ENCODE peak calls at places on chromosomes 13 and 19, in seven cellular contexts. U is esophagus squamous epithelium, R is hepatocyte, L is psoas muscle, M is left ventricle myocardium inferior, Y is heart left ventricle, F is SJCRH30. X is an unnamed sample. For H3K4me1, the result is how much of the 10 kb centered on the place peaks cover.

GRCh38 chr19:42421101-42421500 is 6.1 kb downstream of the LIPE start:
- DNase-seq in M (no peak), Y (no peak), R (no peak), L (no peak), U (no peak), F (no peak), X (no peak)

GRCh38 chr13:113170503-113170902 is 12.1 kb downstream of the PROZ start:
- DNase-seq in F (no peak), R (no peak), U (no peak), L (no peak), Y (no peak), M (no peak), X (no peak)

GRCh38 chr13:99959538-99960230 is 11.9 kb downstream of the ZIC5 start:
- DNase-seq in U (no peak), M (no peak), F (no peak), L (no peak), Y (no peak), R (no peak), X (no peak)

GRCh38 chr13:109816979-109817275 is 30.5 kb upstream of the IRS2 start:
- DNase-seq in M (no peak), U (no peak), F (no peak), Y (no peak), L (no peak), R (no peak), X (no peak)

GRCh38 chr19:1279261-1279660 is 3.9 kb downstream of the FAM174C start:
- DNase-seq in F (no peak), M (no peak), L (no peak), R (no peak), U (no peak), Y (no peak), X (no peak)

GRCh38 chr19:1648926-1649541 is 3.4 kb downstream of the TCF3 start:
- DNase-seq in L (no peak), M (no peak), Y (peak), R (no peak), F (no peak), U (no peak), X (no peak)

GRCh38 chr19:34644991-34645461 is 31.9 kb downstream of the SCGB2B2 start:
- DNase-seq in U (no peak), Y (no peak), L (no peak), R (no peak), M (no peak), F (no peak), X (no peak)

GRCh38 chr13:52838433-52839107 is 9.9 kb downstream of the PCDH8 start:
- DNase-seq in F (peak), U (no peak), Y (no peak), M (no peak), R (no peak), L (no peak), X (no peak)

GRCh38 chr13:30974350-30974749 is 41.9 kb downstream of the TEX26 start:
- DNase-seq in Y (no peak), U (no peak), M (no peak), L (no peak), R (no peak), F (no peak), X (no peak)

GRCh38 chr19:42330521-42330835 is 5.0 kb downstream of the MEGF8 start:
- DNase-seq in F (no peak), U (no peak), R (no peak), Y (no peak), M (no peak), L (no peak), X (no peak)

DNA sequence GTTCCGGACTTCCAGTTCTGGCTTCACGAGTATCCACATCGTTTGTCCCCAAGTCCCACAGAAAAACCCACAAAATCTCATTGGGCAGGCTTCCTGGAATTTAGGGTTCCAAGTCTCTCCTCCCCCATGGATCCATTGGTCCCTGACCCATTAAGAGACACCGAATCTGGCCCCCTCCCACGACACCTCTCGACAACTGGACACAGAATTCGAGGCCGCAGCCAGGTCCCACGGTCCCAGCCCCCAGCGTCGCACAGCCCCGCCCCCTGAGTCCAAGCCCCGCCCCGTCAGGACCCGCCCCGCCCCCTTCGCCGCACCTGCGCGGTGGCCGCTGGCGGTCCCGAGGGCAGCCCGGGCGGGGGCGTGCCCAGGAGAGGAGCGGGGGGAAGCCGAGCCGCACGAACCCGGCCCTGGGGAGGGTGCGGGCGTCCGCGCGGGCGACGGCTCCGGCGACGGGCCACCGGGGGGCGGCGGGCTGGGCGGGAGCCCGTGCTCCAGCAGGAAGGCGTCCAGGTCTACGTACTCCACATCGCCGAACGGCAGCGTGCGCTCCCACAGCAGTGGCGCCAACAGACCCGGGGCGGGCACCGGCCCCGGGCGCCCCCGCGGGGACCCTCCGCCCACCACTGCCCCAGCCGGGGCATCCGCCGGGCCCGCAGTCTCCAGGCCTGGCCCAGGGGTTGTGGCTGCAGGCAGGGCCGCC is 1.8 kb downstream of the DBP start:
- DNase-seq in L (peak), R (peak), U (no peak), F (peak), M (peak), Y (peak), X (peak)
- H3K4me1 ChIP-seq in L (under half), R (under half), U (under half), F (under half), M (half or more), Y (half or more), X (half or more)

DNA sequence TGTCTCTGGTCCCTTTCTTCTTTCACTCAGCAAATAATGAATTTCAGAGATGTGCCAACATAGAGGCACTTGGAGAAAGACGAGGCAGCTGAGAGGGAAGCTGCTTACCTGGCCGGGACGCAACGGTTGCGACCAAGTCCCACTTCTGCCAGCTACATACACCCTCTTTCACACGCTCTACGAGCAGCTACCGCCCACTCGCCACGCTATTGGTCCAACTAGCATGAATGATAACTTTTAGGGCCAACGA is 773 bp upstream of the CNOT3 start:
- DNase-seq in Y (no peak), L (no peak), R (no peak), M (no peak), U (no peak), F (no peak), X (no peak)
- H3K4me3 ChIP-seq in Y (peak), L (peak), R (peak), M (peak), U (peak), F (peak), X (peak)

GRCh38 chr19:4370418-4371041 is 27.2 kb downstream of the MPND start:
- DNase-seq in R (no peak), Y (no peak), M (no peak), F (no peak), U (no peak), L (no peak), X (no peak)

GRCh38 chr19:4371898-4372629 is 28.3 kb downstream of the SH3GL1 start:
- DNase-seq in Y (no peak), U (no peak), F (no peak), R (no peak), M (no peak), L (peak), X (no peak)

GRCh38 chr19:4372630-4373367 is 27.5 kb downstream of the SH3GL1 start:
- DNase-seq in U (no peak), M (no peak), Y (no peak), R (no peak), F (no peak), L (peak), X (no peak)

GRCh38 chr19:4369888-4370260 is 26.5 kb downstream of the MPND start:
- DNase-seq in L (peak), F (no peak), Y (peak), R (no peak), U (no peak), M (no peak), X (no peak)

DNA sequence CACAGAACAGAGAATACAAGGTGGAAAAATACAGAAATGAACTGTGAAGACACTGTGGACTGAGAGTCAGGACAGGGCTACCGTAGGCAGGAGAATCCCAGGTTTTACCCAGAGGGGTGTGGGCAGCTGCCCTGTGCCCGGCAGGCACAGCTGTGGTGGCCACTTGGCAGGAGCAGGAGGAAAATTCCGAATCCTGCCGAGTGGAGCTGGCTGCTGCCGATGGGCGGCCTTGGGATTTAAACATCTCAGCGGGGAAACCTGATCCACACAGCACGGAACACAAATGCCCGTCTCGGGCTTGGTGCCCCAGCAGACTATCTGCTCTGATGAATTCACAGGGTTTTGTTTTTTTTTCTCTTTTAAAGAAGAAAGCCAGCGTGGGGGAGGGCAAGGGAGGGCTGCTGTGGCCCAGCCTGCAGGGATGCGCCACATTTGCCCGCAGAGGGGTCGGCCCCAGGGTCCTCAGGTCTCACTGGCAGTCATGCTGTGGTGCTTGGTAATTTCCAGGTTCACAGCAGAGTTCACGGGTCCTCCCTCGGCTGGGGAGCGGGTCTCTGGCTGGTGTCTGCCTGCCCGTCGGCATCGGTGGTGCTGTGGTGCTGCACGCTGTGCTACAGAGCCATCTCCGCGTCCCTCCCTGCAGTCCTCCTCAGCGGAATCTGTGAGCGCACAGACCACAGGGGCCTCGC is 28.0 kb downstream of the MPND start:
- DNase-seq in M (no peak), R (no peak), U (no peak), L (peak), Y (peak), F (no peak), X (no peak)
- H3K4me1 ChIP-seq in M (half or more), R (half or more), U (half or more), L (half or more), Y (half or more), F (under half), X (under half)

GRCh38 chr19:45050036-45050435 is 11.2 kb downstream of the CLASRP start:
- DNase-seq in U (no peak), L (no peak), F (no peak), Y (no peak), R (no peak), M (no peak), X (no peak)

GRCh38 chr19:45047188-45047797 is 8.4 kb downstream of the CLASRP start:
- DNase-seq in L (no peak), R (no peak), F (peak), M (no peak), Y (no peak), U (no peak), X (no peak)

GRCh38 chr19:45049073-45049736 is 10.4 kb downstream of the CLASRP start:
- DNase-seq in L (no peak), Y (peak), M (peak), F (no peak), U (no peak), R (no peak), X (no peak)

GRCh38 chr19:45045671-45046353 is 7.0 kb downstream of the CLASRP start:
- DNase-seq in U (no peak), R (peak), F (no peak), L (no peak), M (no peak), Y (no peak), X (no peak)

DNA sequence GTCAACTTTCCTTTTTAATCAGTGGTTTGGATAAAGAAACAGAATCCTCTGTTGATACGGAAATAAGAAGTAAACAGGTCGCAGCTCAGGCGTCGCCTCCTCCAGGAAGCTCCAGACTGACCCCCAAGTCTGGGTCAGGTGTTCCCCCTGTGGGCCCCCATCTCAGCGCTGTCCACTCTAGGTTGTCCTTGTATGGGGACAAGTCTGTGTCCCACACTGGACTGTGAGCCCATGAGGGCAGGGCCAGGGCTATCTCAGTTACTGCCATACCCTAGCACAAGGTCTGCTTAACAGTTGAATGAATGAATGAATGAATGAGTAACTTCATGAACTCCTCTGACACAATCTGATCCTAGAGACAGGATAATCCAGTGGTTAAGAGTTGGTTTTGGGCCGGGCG is 7.5 kb downstream of the CLASRP start:
- DNase-seq in Y (no peak), U (no peak), L (no peak), M (no peak), R (no peak), F (no peak), X (no peak)
- H3K4me3 ChIP-seq in Y (no peak), U (no peak), L (no peak), M (no peak), R (no peak), F (no peak), X (no peak)

X was measured in sigmoid colon.